ENCODE peak calls at places on chromosomes 3 and 15, in ten cellular contexts. One of them, this sample, is unnamed.

GRCh38 chr3:34995771-34996430 is 643.4 kb upstream of the ARPP21 start:
- DNase-seq in naive thymus-derived CD4-positive, alpha-beta T cell: no peak
- DNase-seq in MCF 10A: peak
- DNase-seq in CMK: no peak
- DNase-seq in activated T-helper 1 cell treated with Interleukin-2 at 50 U/mL for 16 hours: no peak
- DNase-seq in H4: no peak
- DNase-seq in glutamatergic neuron: no peak
- DNase-seq in HepG2: no peak
- DNase-seq in GDM1: no peak
- DNase-seq in HEK293T: no peak
- DNase-seq in this sample: no peak

GRCh38 chr3:49238274-49239127 is 38.5 kb downstream of the C3orf62 start:
- DNase-seq in naive thymus-derived CD4-positive, alpha-beta T cell: no peak
- DNase-seq in MCF 10A: peak
- DNase-seq in CMK: peak
- DNase-seq in activated T-helper 1 cell treated with Interleukin-2 at 50 U/mL for 16 hours: no peak
- DNase-seq in H4: no peak
- DNase-seq in glutamatergic neuron: no peak
- DNase-seq in HepG2: peak
- DNase-seq in GDM1: peak
- DNase-seq in HEK293T: no peak
- DNase-seq in this sample: peak

GRCh38 chr3:73575519-73575918 is 49.2 kb downstream of the PDZRN3 start:
- DNase-seq in naive thymus-derived CD4-positive, alpha-beta T cell: no peak
- DNase-seq in MCF 10A: no peak
- DNase-seq in CMK: no peak
- DNase-seq in activated T-helper 1 cell treated with Interleukin-2 at 50 U/mL for 16 hours: no peak
- DNase-seq in H4: no peak
- DNase-seq in glutamatergic neuron: no peak
- DNase-seq in HepG2: no peak
- DNase-seq in GDM1: no peak
- DNase-seq in HEK293T: no peak
- DNase-seq in this sample: no peak

GRCh38 chr3:183664913-183665381 is 29.5 kb downstream of the KLHL24 start:
- DNase-seq in naive thymus-derived CD4-positive, alpha-beta T cell: no peak
- DNase-seq in MCF 10A: peak
- DNase-seq in CMK: no peak
- DNase-seq in activated T-helper 1 cell treated with Interleukin-2 at 50 U/mL for 16 hours: no peak
- DNase-seq in H4: peak
- DNase-seq in glutamatergic neuron: no peak
- DNase-seq in HepG2: no peak
- DNase-seq in GDM1: no peak
- DNase-seq in HEK293T: no peak
- DNase-seq in this sample: peak

GRCh38 chr15:83694538-83694937 is 40.6 kb downstream of the ADAMTSL3 start:
- DNase-seq in naive thymus-derived CD4-positive, alpha-beta T cell: no peak
- DNase-seq in MCF 10A: no peak
- DNase-seq in CMK: no peak
- DNase-seq in activated T-helper 1 cell treated with Interleukin-2 at 50 U/mL for 16 hours: no peak
- DNase-seq in H4: no peak
- DNase-seq in glutamatergic neuron: no peak
- DNase-seq in HepG2: no peak
- DNase-seq in GDM1: no peak
- DNase-seq in HEK293T: no peak
- DNase-seq in this sample: no peak

GRCh38 chr3:69090021-69090420 is 5.3 kb downstream of the ARL6IP5 start:
- DNase-seq in naive thymus-derived CD4-positive, alpha-beta T cell: no peak
- DNase-seq in MCF 10A: peak
- DNase-seq in CMK: no peak
- DNase-seq in activated T-helper 1 cell treated with Interleukin-2 at 50 U/mL for 16 hours: no peak
- DNase-seq in H4: peak
- DNase-seq in glutamatergic neuron: no peak
- DNase-seq in HepG2: no peak
- DNase-seq in GDM1: no peak
- DNase-seq in HEK293T: no peak
- DNase-seq in this sample: no peak

GRCh38 chr3:45056608-45057301 is 30.7 kb downstream of the CLEC3B start:
- DNase-seq in naive thymus-derived CD4-positive, alpha-beta T cell: no peak
- DNase-seq in MCF 10A: peak
- DNase-seq in CMK: no peak
- DNase-seq in activated T-helper 1 cell treated with Interleukin-2 at 50 U/mL for 16 hours: no peak
- DNase-seq in H4: no peak
- DNase-seq in glutamatergic neuron: no peak
- DNase-seq in HepG2: no peak
- DNase-seq in GDM1: no peak
- DNase-seq in HEK293T: no peak
- DNase-seq in this sample: no peak

GRCh38 chr3:56131976-56132590 is 336.2 kb downstream of the ERC2 start:
- DNase-seq in naive thymus-derived CD4-positive, alpha-beta T cell: no peak
- DNase-seq in MCF 10A: peak
- DNase-seq in CMK: no peak
- DNase-seq in activated T-helper 1 cell treated with Interleukin-2 at 50 U/mL for 16 hours: no peak
- DNase-seq in H4: peak
- DNase-seq in glutamatergic neuron: no peak
- DNase-seq in HepG2: peak
- DNase-seq in GDM1: no peak
- DNase-seq in HEK293T: peak
- DNase-seq in this sample: no peak

GRCh38 chr3:65829228-65829627 is 209.5 kb downstream of the MAGI1 start:
- DNase-seq in naive thymus-derived CD4-positive, alpha-beta T cell: no peak
- DNase-seq in MCF 10A: no peak
- DNase-seq in CMK: no peak
- DNase-seq in activated T-helper 1 cell treated with Interleukin-2 at 50 U/mL for 16 hours: no peak
- DNase-seq in H4: no peak
- DNase-seq in glutamatergic neuron: no peak
- DNase-seq in HepG2: no peak
- DNase-seq in GDM1: no peak
- DNase-seq in HEK293T: no peak
- DNase-seq in this sample: no peak

GRCh38 chr3:5423076-5423475 is 235.6 kb downstream of the EDEM1 start:
- DNase-seq in naive thymus-derived CD4-positive, alpha-beta T cell: no peak
- DNase-seq in MCF 10A: no peak
- DNase-seq in CMK: no peak
- DNase-seq in activated T-helper 1 cell treated with Interleukin-2 at 50 U/mL for 16 hours: no peak
- DNase-seq in H4: no peak
- DNase-seq in glutamatergic neuron: no peak
- DNase-seq in HepG2: no peak
- DNase-seq in GDM1: no peak
- DNase-seq in HEK293T: no peak
- DNase-seq in this sample: peak

GRCh38 chr15:48811325-48811938 is 563 bp upstream of the CEP152 start:
- DNase-seq in naive thymus-derived CD4-positive, alpha-beta T cell: no peak
- DNase-seq in MCF 10A: no peak
- DNase-seq in CMK: no peak
- DNase-seq in activated T-helper 1 cell treated with Interleukin-2 at 50 U/mL for 16 hours: no peak
- DNase-seq in H4: no peak
- DNase-seq in glutamatergic neuron: no peak
- DNase-seq in HepG2: peak
- DNase-seq in GDM1: no peak
- DNase-seq in HEK293T: no peak
- DNase-seq in this sample: no peak

GRCh38 chr15:92506506-92506905 is 112.8 kb downstream of the ST8SIA2 start:
- DNase-seq in naive thymus-derived CD4-positive, alpha-beta T cell: no peak
- DNase-seq in MCF 10A: no peak
- DNase-seq in CMK: no peak
- DNase-seq in activated T-helper 1 cell treated with Interleukin-2 at 50 U/mL for 16 hours: no peak
- DNase-seq in H4: no peak
- DNase-seq in glutamatergic neuron: no peak
- DNase-seq in HepG2: no peak
- DNase-seq in GDM1: no peak
- DNase-seq in HEK293T: no peak
- DNase-seq in this sample: no peak

GRCh38 chr3:81492048-81492447 is 269.4 kb downstream of the GBE1 start:
- DNase-seq in naive thymus-derived CD4-positive, alpha-beta T cell: no peak
- DNase-seq in MCF 10A: peak
- DNase-seq in CMK: no peak
- DNase-seq in activated T-helper 1 cell treated with Interleukin-2 at 50 U/mL for 16 hours: no peak
- DNase-seq in H4: no peak
- DNase-seq in glutamatergic neuron: no peak
- DNase-seq in HepG2: no peak
- DNase-seq in GDM1: no peak
- DNase-seq in HEK293T: no peak
- DNase-seq in this sample: no peak

GRCh38 chr3:38163117-38163870 is 2.0 kb upstream of the OXSR1 start:
- DNase-seq in naive thymus-derived CD4-positive, alpha-beta T cell: no peak
- DNase-seq in MCF 10A: no peak
- DNase-seq in CMK: no peak
- DNase-seq in activated T-helper 1 cell treated with Interleukin-2 at 50 U/mL for 16 hours: no peak
- DNase-seq in H4: no peak
- DNase-seq in glutamatergic neuron: no peak
- DNase-seq in HepG2: peak
- DNase-seq in GDM1: peak
- DNase-seq in HEK293T: no peak
- DNase-seq in this sample: no peak

This sample was measured in SK-MEL-5.